ENCODE peak calls at places on chromosomes 6 and 20, in nine cellular contexts. L is nephron progenitor cell, W is IMR-90, J is epithelial cell of esophagus, U is GM10248, T is transverse colon, E is cardiac fibroblast, F is progenitor cell of endocrine pancreas, N is neural progenitor cell. H is an unnamed sample.

GRCh38 chr20:59831024-59831900 is 102.2 kb downstream of the SYCP2 start:
- DNase-seq in J (peak; percentile 66), F (no peak), E (no peak), U (peak; percentile 39), L (no peak), T (peak; percentile 51), W (no peak), N (no peak), H (no peak)

GRCh38 chr6:170003027-170003426 is 251.6 kb downstream of the ERMARD start:
- DNase-seq in T (no peak), E (no peak), L (no peak), W (no peak), J (no peak), F (no peak), U (no peak), N (no peak), H (no peak)

GRCh38 chr6:43608310-43608763 is 20.7 kb downstream of the GTPBP2 start:
- DNase-seq in W (peak; percentile 86), L (peak; percentile 80), U (peak; percentile 56), E (peak; percentile 91), T (peak; percentile 75), J (peak; percentile 77), F (peak; percentile 55), N (peak; percentile 84), H (peak; percentile 77)

GRCh38 chr20:51092238-51092822 is 69.4 kb upstream of the KCNG1 start:
- DNase-seq in E (no peak), N (peak; percentile 41), J (no peak), U (no peak), L (no peak), T (no peak), W (no peak), F (no peak), H (peak; percentile 8)

GRCh38 chr6:73873081-73873480 is 177.1 kb downstream of the CD109 start:
- DNase-seq in J (peak; percentile 9), F (no peak), T (no peak), N (no peak), L (no peak), U (no peak), E (peak; percentile 56), W (peak; percentile 75), H (no peak)

GRCh38 chr6:43496370-43497128 is 13.6 kb downstream of the LRRC73 start:
- DNase-seq in F (no peak), T (no peak), U (no peak), L (peak; percentile 54), N (peak; percentile 62), E (peak; percentile 59), W (peak; percentile 62), J (peak; percentile 96), H (peak; percentile 38)

GRCh38 chr6:89315199-89315598 is at the start of gene GABRR2:
- DNase-seq in W (no peak), J (no peak), L (no peak), U (no peak), F (no peak), T (no peak), E (no peak), N (no peak), H (no peak)

GRCh38 chr20:44610313-44610965 is 28.1 kb downstream of the PKIG start:
- DNase-seq in E (no peak), W (no peak), J (peak; percentile 9), T (no peak), N (no peak), L (no peak), U (no peak), F (no peak), H (no peak)

GRCh38 chr6:5125152-5126006 is 40.2 kb downstream of the PPP1R3G start:
- DNase-seq in F (no peak), L (no peak), E (peak; percentile 92), N (no peak), W (peak; percentile 68), U (no peak), T (no peak), J (peak; percentile 91), H (peak; percentile 83)

GRCh38 chr20:51500311-51500710 is 42.2 kb downstream of the NFATC2 start:
- DNase-seq in T (no peak), J (peak; percentile 76), F (no peak), L (no peak), N (no peak), U (peak; percentile 82), E (no peak), W (no peak), H (no peak)

GRCh38 chr6:134908906-134909516 is 40.9 kb downstream of the ALDH8A1 start:
- DNase-seq in E (peak; percentile 98), J (peak; percentile 100), L (no peak), T (peak; percentile 41), U (no peak), N (no peak), W (peak; percentile 100), F (no peak), H (peak; percentile 99)

GRCh38 chr20:6654490-6655247 is 112.8 kb upstream of the BMP2 start:
- DNase-seq in T (no peak), E (peak; percentile 40), W (no peak), L (no peak), J (peak; percentile 97), U (no peak), N (no peak), F (no peak), H (no peak)

GRCh38 chr20:7180261-7181045 is 413.0 kb downstream of the BMP2 start:
- DNase-seq in T (no peak), U (no peak), F (no peak), W (no peak), N (no peak), L (no peak), J (peak; percentile 93), E (peak; percentile 75), H (no peak)

GRCh38 chr6:148509789-148510581 is 167.3 kb downstream of the SASH1 start:
- DNase-seq in L (no peak), U (peak; percentile 46), T (peak; percentile 59), N (no peak), E (peak; percentile 99), F (no peak), W (peak; percentile 99), J (peak; percentile 68), H (peak; percentile 89)

GRCh38 chr6:27237089-27237723 is 10.3 kb upstream of the PRSS16 start:
- DNase-seq in J (peak; percentile 74), N (peak; percentile 59), E (peak; percentile 87), U (no peak), F (no peak), W (peak; percentile 77), T (no peak), L (peak; percentile 61), H (peak; percentile 85)

DNA sequence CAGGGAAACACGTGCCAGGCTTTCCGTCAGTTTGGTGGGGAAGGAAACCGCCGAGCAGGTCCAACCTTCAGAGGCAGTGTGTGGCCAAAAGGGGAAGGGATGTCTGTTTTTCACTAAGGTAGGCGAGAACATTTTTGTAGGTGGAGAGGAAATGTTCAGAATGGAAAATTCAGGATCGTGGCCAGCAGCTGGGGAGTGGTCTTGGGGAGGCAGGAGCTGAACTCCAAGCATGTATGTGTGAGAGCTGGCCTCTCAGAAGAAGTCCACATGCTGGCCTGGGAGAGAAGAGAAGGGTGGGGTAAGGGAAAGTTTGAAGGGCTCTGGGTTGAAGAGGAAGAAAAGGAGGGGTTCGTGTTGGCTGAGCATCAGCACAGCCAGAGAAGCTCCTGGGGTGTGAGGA is 74.9 kb downstream of the SYNDIG1 start:
- DNase-seq in U (no peak), N (no peak), W (no peak), E (no peak), F (no peak), J (no peak), L (no peak), T (no peak), H (no peak)
- TF ChIP-seq CTCF in U (no peak), N (no peak), W (no peak), E (no peak), F (no peak), J (no peak), L (no peak), T (no peak), H (no peak)

GRCh38 chr6:125596020-125596419 is 153.4 kb upstream of the HEY2 start:
- DNase-seq in U (no peak), F (no peak), E (no peak), T (no peak), N (no peak), J (peak; percentile 95), L (no peak), W (no peak), H (no peak)

GRCh38 chr6:125598422-125598821 is 151.0 kb upstream of the HEY2 start:
- DNase-seq in N (no peak), J (peak; percentile 96), U (no peak), T (peak; percentile 27), E (peak; percentile 94), F (no peak), W (peak; percentile 76), L (no peak), H (peak; percentile 72)

GRCh38 chr6:125593746-125594145 is 155.7 kb upstream of the HEY2 start:
- DNase-seq in U (no peak), J (peak; percentile 57), F (no peak), W (no peak), L (no peak), E (no peak), N (no peak), T (no peak), H (no peak)

GRCh38 chr6:125597411-125598253 is 151.8 kb upstream of the HEY2 start:
- DNase-seq in U (no peak), T (peak; percentile 48), F (no peak), J (peak; percentile 80), E (no peak), L (no peak), N (no peak), W (no peak), H (no peak)
- TF ChIP-seq CTCF in U (no peak), T (no peak), F (no peak), J (no peak), E (no peak), L (no peak), N (no peak), W (no peak), H (no peak)

DNA sequence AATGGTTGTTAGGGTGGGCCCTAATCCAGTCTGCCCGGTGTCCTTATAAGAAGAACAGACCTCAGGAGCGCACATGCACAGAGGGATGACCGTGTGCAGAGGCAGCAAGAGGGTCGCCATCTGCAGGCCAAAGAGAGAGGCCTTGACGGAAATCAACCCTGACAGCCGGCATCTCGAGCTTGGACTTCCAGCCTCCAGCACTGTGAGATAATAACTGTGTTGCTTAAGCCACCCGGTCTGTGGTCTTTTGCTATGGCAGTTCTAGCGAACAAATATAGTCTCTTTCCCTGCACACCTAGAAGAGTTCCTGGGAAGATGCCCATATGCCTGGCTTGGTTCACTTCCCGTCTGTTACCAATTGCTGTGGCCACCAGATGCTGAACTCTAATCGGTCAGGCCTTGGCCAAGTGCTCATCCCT is 35.3 kb upstream of the PTGIS start:
- DNase-seq in W (peak; percentile 45), N (peak; percentile 59), L (no peak), E (peak; percentile 44), T (no peak), F (no peak), J (no peak), U (no peak), H (peak; percentile 43)
- TF ChIP-seq CTCF in W (peak; percentile 46), N (peak; percentile 53), L (peak; percentile 30), E (peak; percentile 47), T (no peak), F (peak; percentile 50), J (no peak), U (no peak), H (peak; percentile 78)

DNA sequence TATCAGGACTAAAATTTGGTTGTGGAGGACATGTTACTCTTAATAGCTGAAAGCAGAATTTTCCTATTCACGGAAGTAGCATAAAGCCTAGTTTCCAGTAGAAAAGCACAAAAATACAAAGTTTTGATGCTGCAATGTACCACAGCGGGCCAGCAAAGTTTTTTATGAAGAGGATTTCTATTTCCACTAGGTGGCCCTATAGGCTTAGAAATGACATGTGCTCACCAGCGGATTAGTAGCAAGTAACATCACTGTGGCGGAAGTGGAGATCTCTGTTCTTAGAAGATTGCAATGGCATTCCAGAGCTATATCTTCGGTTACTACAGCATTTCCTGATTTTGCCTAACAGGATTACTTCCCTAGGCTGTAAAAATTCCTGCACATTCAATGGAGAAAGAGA is 1219.0 kb upstream of the EYS start:
- DNase-seq in L (no peak), F (no peak), E (peak; percentile 66), W (no peak), N (peak; percentile 8), J (peak; percentile 39), U (no peak), T (no peak), H (peak; percentile 4)
- TF ChIP-seq CTCF in L (no peak), F (no peak), E (peak; percentile 13), W (no peak), N (peak; percentile 25), J (no peak), U (no peak), T (no peak), H (no peak)

H was measured in brain microvascular endothelial cell.